ENCODE peak calls at places on chromosomes 6 and 20, in ten cellular contexts. Z is HCT116; T is NCI-H2107; A is AG09309; E is posterior cingulate gyrus; F is stimulated activated CD8-positive, alpha-beta memory T cell treated with anti-CD3 and anti-CD28 coated beads, Interleukin-4, amount 100 ng/mL, for 24 hours; W is NB4; I is fibroblast of mammary gland; M is IMR-90; V is Peyer's patch. R is an unnamed sample.

GRCh38 chr20:57867807-57868206 is 158.0 kb upstream of the PMEPA1 start:
- DNase-seq in E (no peak), A (no peak), W (no peak), M (no peak), Z (no peak), F (no peak), T (no peak), V (no peak), I (no peak), R (no peak)

GRCh38 chr6:36958775-36959554 is 4.4 kb downstream of the PI16 start:
- DNase-seq in V (no peak), A (no peak), Z (no peak), W (no peak), M (no peak), T (no peak), F (no peak), E (no peak), I (no peak), R (no peak)

GRCh38 chr6:138537090-138537489 is 37.8 kb upstream of the NHSL1 start:
- DNase-seq in I (peak; percentile 61), E (no peak), W (no peak), Z (no peak), T (no peak), M (peak; percentile 44), F (no peak), V (no peak), A (no peak), R (no peak)

GRCh38 chr6:163661271-163661671 is 246.8 kb downstream of the QKI start:
- DNase-seq in W (peak; percentile 64), A (no peak), I (no peak), E (no peak), V (no peak), M (no peak), T (no peak), F (no peak), Z (no peak), R (no peak)

GRCh38 chr6:155014715-155015300 is 19.7 kb downstream of the TIAM2 start:
- DNase-seq in E (no peak), F (no peak), W (no peak), T (no peak), I (peak; percentile 27), M (peak; percentile 78), A (no peak), Z (no peak), V (no peak), R (no peak)

GRCh38 chr6:154740658-154741057 is 7.4 kb downstream of the SCAF8 start:
- DNase-seq in A (no peak), V (no peak), T (no peak), Z (no peak), E (no peak), I (no peak), M (no peak), W (no peak), F (no peak), R (no peak)

GRCh38 chr6:119672725-119673124 is 323.2 kb upstream of the MAN1A1 start:
- DNase-seq in T (no peak), V (no peak), W (no peak), E (no peak), Z (no peak), F (no peak), I (no peak), M (no peak), A (no peak), R (no peak)

GRCh38 chr6:56314683-56315523 is 67.5 kb upstream of the COL21A1 start:
- DNase-seq in F (no peak), M (peak; percentile 50), V (no peak), A (no peak), W (peak; percentile 47), T (no peak), Z (peak; percentile 52), I (peak; percentile 56), E (peak; percentile 17), R (peak; percentile 40)

GRCh38 chr20:25573288-25574251 is 11.8 kb downstream of the NINL start:
- DNase-seq in V (no peak), F (no peak), M (peak; percentile 87), A (peak; percentile 32), I (peak; percentile 67), E (no peak), W (no peak), Z (no peak), T (no peak), R (no peak)

GRCh38 chr6:89268776-89269175 is 46.3 kb downstream of the GABRR2 start:
- DNase-seq in V (no peak), Z (no peak), A (no peak), M (no peak), I (no peak), F (no peak), E (no peak), W (peak; percentile 20), T (no peak), R (no peak)

GRCh38 chr20:325043-325888 is at the start of gene SOX12:
- DNase-seq in E (peak; percentile 100), A (no peak), W (peak; percentile 99), I (peak; percentile 84), M (peak; percentile 87), F (peak; percentile 99), Z (peak; percentile 85), V (peak; percentile 99), T (peak; percentile 60), R (peak; percentile 94)

GRCh38 chr6:159760602-159761057 is 1.2 kb upstream of the ACAT2 start:
- DNase-seq in E (no peak), F (no peak), V (no peak), A (peak; percentile 16), I (peak; percentile 33), T (no peak), W (no peak), Z (no peak), M (peak; percentile 64), R (no peak)

GRCh38 chr6:108798672-108799355 is 49.4 kb upstream of the ARMC2 start:
- DNase-seq in F (peak; percentile 22), W (peak; percentile 47), A (no peak), E (peak; percentile 45), M (no peak), Z (no peak), T (no peak), V (peak; percentile 83), I (no peak), R (peak; percentile 81)

GRCh38 chr6:39653631-39654030 is 71.6 kb downstream of the KIF6 start:
- DNase-seq in Z (no peak), M (no peak), W (no peak), T (no peak), V (no peak), I (no peak), A (no peak), E (no peak), F (no peak), R (no peak)

GRCh38 chr6:82111114-82111513 is 136.4 kb downstream of the IBTK start:
- DNase-seq in F (no peak), V (no peak), Z (no peak), W (no peak), I (no peak), M (no peak), T (no peak), A (no peak), E (no peak), R (no peak)

GRCh38 chr6:134351615-134352474 is 33.9 kb upstream of the SGK1 start:
- DNase-seq in W (peak; percentile 52), T (peak; percentile 39), M (peak; percentile 33), A (no peak), Z (no peak), E (no peak), I (no peak), V (no peak), F (no peak), R (peak; percentile 12)

GRCh38 chr20:63472159-63472811 is at the start of gene KCNQ2:
- DNase-seq in M (no peak), W (no peak), E (no peak), A (no peak), V (no peak), Z (peak; percentile 32), F (no peak), I (no peak), T (no peak), R (no peak)

GRCh38 chr20:45867811-45868176 is 10.4 kb downstream of the ZSWIM3 start:
- DNase-seq in T (no peak), A (no peak), M (peak; percentile 81), I (peak; percentile 47), Z (no peak), E (no peak), V (no peak), F (no peak), W (no peak), R (no peak)

R was measured in MM.1S.